ENCODE peak calls at places on chromosomes 6 and 20, in five cellular contexts. U is non-pigmented ciliary epithelial cell, N is DMS 273 treated with DMSO at 0.1 percent for 48 hours, Z is prostate gland, J is HFFc6. S is an unnamed sample.

GRCh38 chr6:83429857-83430605 is 820 bp downstream of the ME1 start:
- DNase-seq in J (peak; percentile 14), Z (peak; percentile 15), U (no peak), N (no peak), S (peak; percentile 70)

GRCh38 chr6:149284904-149285303 is 32.6 kb upstream of the TAB2 start:
- DNase-seq in N (no peak), J (no peak), Z (no peak), U (no peak), S (no peak)

GRCh38 chr20:35120012-35120701 is 27.0 kb downstream of the EDEM2 start:
- DNase-seq in Z (no peak), J (peak; percentile 68), N (no peak), U (peak; percentile 73), S (no peak)

GRCh38 chr6:30752164-30752927 is 8.0 kb upstream of the IER3 start:
- DNase-seq in U (peak; percentile 99), N (peak; percentile 71), Z (peak; percentile 94), J (peak; percentile 100), S (no peak)

GRCh38 chr6:155641603-155642002 is 186.0 kb upstream of the NOX3 start:
- DNase-seq in Z (no peak), U (no peak), J (no peak), N (no peak), S (no peak)

GRCh38 chr20:9660236-9660868 is 146.0 kb downstream of the LAMP5 start:
- DNase-seq in U (no peak), J (no peak), N (no peak), Z (no peak), S (no peak)

GRCh38 chr20:24779166-24779565 is 169.9 kb upstream of the CST7 start:
- DNase-seq in J (no peak), U (no peak), Z (no peak), N (no peak), S (no peak)

GRCh38 chr20:25601659-25602058 is 16.3 kb upstream of the NINL start:
- DNase-seq in U (no peak), N (no peak), Z (no peak), J (no peak), S (no peak)

GRCh38 chr6:142857609-142858195 is 87.3 kb downstream of the HIVEP2 start:
- DNase-seq in N (no peak), J (no peak), U (no peak), Z (no peak), S (no peak)

GRCh38 chr6:156396791-156397418 is 380.3 kb upstream of the ARID1B start:
- DNase-seq in N (no peak), J (no peak), U (no peak), Z (no peak), S (no peak)

S was measured in LNCaP clone FGC.